ENCODE peak calls at places on chromosome 20, in nine cellular contexts. One of them, this sample, is unnamed. For H3K36me3, the result is how much of the 10 kb centered on the place peaks cover.

GRCh38 chr20:62892348-62893304 is 31.0 kb upstream of the TCFL5 start:
- DNase-seq in GM23338: no peak
- DNase-seq in trophoblast cell: no peak
- DNase-seq in kidney epithelial cell: no peak
- DNase-seq in WERI-Rb-1: no peak
- DNase-seq in heart left ventricle: no peak
- DNase-seq in IMR-90: no peak
- DNase-seq in astrocyte: no peak
- DNase-seq in heart right ventricle: no peak
- DNase-seq in this sample: no peak

GRCh38 chr20:16064991-16065707 is 508.1 kb downstream of the KIF16B start:
- DNase-seq in astrocyte: no peak
- DNase-seq in WERI-Rb-1: no peak
- DNase-seq in trophoblast cell: no peak
- DNase-seq in IMR-90: no peak
- DNase-seq in GM23338: peak
- DNase-seq in heart left ventricle: no peak
- DNase-seq in kidney epithelial cell: no peak
- DNase-seq in heart right ventricle: no peak
- DNase-seq in this sample: no peak

GRCh38 chr20:16475225-16475624 is 98.0 kb downstream of the KIF16B start:
- DNase-seq in trophoblast cell: peak
- DNase-seq in heart right ventricle: no peak
- DNase-seq in WERI-Rb-1: no peak
- DNase-seq in astrocyte: peak
- DNase-seq in GM23338: peak
- DNase-seq in kidney epithelial cell: no peak
- DNase-seq in IMR-90: peak
- DNase-seq in heart left ventricle: no peak
- DNase-seq in this sample: no peak

GRCh38 chr20:23441850-23442313 is 2.4 kb downstream of the CSTL1 start:
- DNase-seq in astrocyte: peak
- DNase-seq in trophoblast cell: peak
- DNase-seq in heart right ventricle: peak
- DNase-seq in heart left ventricle: peak
- DNase-seq in kidney epithelial cell: no peak
- DNase-seq in IMR-90: peak
- DNase-seq in GM23338: peak
- DNase-seq in WERI-Rb-1: peak
- DNase-seq in this sample: peak

GRCh38 chr20:48544402-48545333 is 283.1 kb downstream of the PREX1 start:
- DNase-seq in heart right ventricle: no peak
- DNase-seq in WERI-Rb-1: peak
- DNase-seq in astrocyte: no peak
- DNase-seq in kidney epithelial cell: no peak
- DNase-seq in trophoblast cell: no peak
- DNase-seq in GM23338: no peak
- DNase-seq in heart left ventricle: no peak
- DNase-seq in IMR-90: no peak
- DNase-seq in this sample: peak

GRCh38 chr20:46557231-46557956 is 6.9 kb upstream of the OCSTAMP start:
- DNase-seq in astrocyte: no peak
- DNase-seq in heart left ventricle: no peak
- DNase-seq in heart right ventricle: no peak
- DNase-seq in WERI-Rb-1: no peak
- DNase-seq in kidney epithelial cell: no peak
- DNase-seq in IMR-90: peak
- DNase-seq in trophoblast cell: no peak
- DNase-seq in GM23338: no peak
- DNase-seq in this sample: no peak

GRCh38 chr20:4099905-4100675 is 84.7 kb upstream of the RNF24 start:
- DNase-seq in heart right ventricle: no peak
- DNase-seq in WERI-Rb-1: no peak
- DNase-seq in astrocyte: no peak
- DNase-seq in trophoblast cell: no peak
- DNase-seq in IMR-90: peak
- DNase-seq in heart left ventricle: no peak
- DNase-seq in GM23338: no peak
- DNase-seq in kidney epithelial cell: no peak
- DNase-seq in this sample: no peak

GRCh38 chr20:62176866-62177265 is 6.0 kb upstream of the MTG2 start:
- DNase-seq in heart left ventricle: no peak
- DNase-seq in WERI-Rb-1: no peak
- DNase-seq in IMR-90: no peak
- DNase-seq in GM23338: no peak
- DNase-seq in kidney epithelial cell: no peak
- DNase-seq in heart right ventricle: no peak
- DNase-seq in trophoblast cell: no peak
- DNase-seq in astrocyte: no peak
- DNase-seq in this sample: no peak

GRCh38 chr20:58388028-58388601 is 914 bp upstream of the VAPB start:
- DNase-seq in trophoblast cell: no peak
- DNase-seq in WERI-Rb-1: no peak
- DNase-seq in IMR-90: no peak
- DNase-seq in GM23338: no peak
- DNase-seq in heart left ventricle: no peak
- DNase-seq in heart right ventricle: no peak
- DNase-seq in astrocyte: no peak
- DNase-seq in kidney epithelial cell: no peak
- DNase-seq in this sample: no peak
- H3K4me3 ChIP-seq in trophoblast cell: no peak
- H3K4me3 ChIP-seq in WERI-Rb-1: peak
- H3K4me3 ChIP-seq in IMR-90: no peak
- H3K4me3 ChIP-seq in GM23338: peak
- H3K4me3 ChIP-seq in heart left ventricle: peak
- H3K4me3 ChIP-seq in heart right ventricle: peak
- H3K4me3 ChIP-seq in astrocyte: peak
- H3K4me3 ChIP-seq in kidney epithelial cell: no peak
- H3K4me3 ChIP-seq in this sample: no peak

GRCh38 chr20:1927217-1927616 is 32.0 kb downstream of the SIRPA start:
- DNase-seq in trophoblast cell: no peak
- DNase-seq in heart left ventricle: no peak
- DNase-seq in kidney epithelial cell: no peak
- DNase-seq in IMR-90: no peak
- DNase-seq in GM23338: no peak
- DNase-seq in heart right ventricle: no peak
- DNase-seq in WERI-Rb-1: no peak
- DNase-seq in astrocyte: no peak
- DNase-seq in this sample: no peak
- H3K36me3 ChIP-seq in trophoblast cell: under half
- H3K36me3 ChIP-seq in heart left ventricle: under half
- H3K36me3 ChIP-seq in kidney epithelial cell: under half
- H3K36me3 ChIP-seq in IMR-90: under half
- H3K36me3 ChIP-seq in GM23338: under half
- H3K36me3 ChIP-seq in heart right ventricle: under half
- H3K36me3 ChIP-seq in WERI-Rb-1: under half
- H3K36me3 ChIP-seq in astrocyte: under half
- H3K36me3 ChIP-seq in this sample: under half

DNA sequence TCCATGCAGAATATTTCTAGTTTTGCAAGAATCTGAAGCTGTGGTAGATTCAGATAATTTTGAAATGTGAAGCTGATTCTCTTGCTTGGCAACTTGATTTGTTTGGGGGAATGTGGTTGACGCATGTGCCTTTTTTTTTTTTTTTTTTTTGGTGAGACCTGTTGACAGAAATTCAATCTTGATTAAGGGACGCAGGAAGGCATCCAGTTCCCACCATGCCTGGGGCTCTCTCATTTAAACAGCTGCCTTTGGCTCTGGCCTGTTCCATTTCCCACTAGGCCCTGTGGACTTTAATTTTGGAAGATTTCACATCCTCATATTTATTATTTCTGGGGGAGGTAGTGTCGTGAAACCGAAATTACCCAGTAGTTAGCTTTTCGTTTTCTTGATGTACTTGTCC is 8.6 kb downstream of the TPX2 start:
- DNase-seq in heart left ventricle: no peak
- DNase-seq in trophoblast cell: no peak
- DNase-seq in IMR-90: peak
- DNase-seq in WERI-Rb-1: no peak
- DNase-seq in astrocyte: no peak
- DNase-seq in heart right ventricle: peak
- DNase-seq in kidney epithelial cell: no peak
- DNase-seq in GM23338: no peak
- DNase-seq in this sample: no peak
- H3K4me3 ChIP-seq in heart left ventricle: no peak
- H3K4me3 ChIP-seq in trophoblast cell: no peak
- H3K4me3 ChIP-seq in IMR-90: no peak
- H3K4me3 ChIP-seq in WERI-Rb-1: no peak
- H3K4me3 ChIP-seq in astrocyte: no peak
- H3K4me3 ChIP-seq in heart right ventricle: no peak
- H3K4me3 ChIP-seq in kidney epithelial cell: no peak
- H3K4me3 ChIP-seq in GM23338: no peak
- H3K4me3 ChIP-seq in this sample: no peak

GRCh38 chr20:43571310-43571709 is 12.5 kb downstream of the SGK2 start:
- DNase-seq in heart right ventricle: no peak
- DNase-seq in WERI-Rb-1: no peak
- DNase-seq in trophoblast cell: no peak
- DNase-seq in IMR-90: no peak
- DNase-seq in GM23338: no peak
- DNase-seq in astrocyte: no peak
- DNase-seq in heart left ventricle: no peak
- DNase-seq in kidney epithelial cell: no peak
- DNase-seq in this sample: peak

GRCh38 chr20:43570496-43570895 is 11.7 kb downstream of the SGK2 start:
- DNase-seq in IMR-90: no peak
- DNase-seq in WERI-Rb-1: no peak
- DNase-seq in trophoblast cell: no peak
- DNase-seq in kidney epithelial cell: no peak
- DNase-seq in heart right ventricle: no peak
- DNase-seq in astrocyte: no peak
- DNase-seq in GM23338: no peak
- DNase-seq in heart left ventricle: no peak
- DNase-seq in this sample: no peak

GRCh38 chr20:43569282-43569681 is 10.5 kb downstream of the SGK2 start:
- DNase-seq in WERI-Rb-1: no peak
- DNase-seq in trophoblast cell: no peak
- DNase-seq in heart right ventricle: no peak
- DNase-seq in astrocyte: no peak
- DNase-seq in IMR-90: no peak
- DNase-seq in GM23338: no peak
- DNase-seq in kidney epithelial cell: no peak
- DNase-seq in heart left ventricle: no peak
- DNase-seq in this sample: no peak

GRCh38 chr20:43572891-43573290 is 14.1 kb downstream of the SGK2 start:
- DNase-seq in heart left ventricle: no peak
- DNase-seq in trophoblast cell: no peak
- DNase-seq in GM23338: no peak
- DNase-seq in heart right ventricle: no peak
- DNase-seq in IMR-90: no peak
- DNase-seq in WERI-Rb-1: no peak
- DNase-seq in kidney epithelial cell: no peak
- DNase-seq in astrocyte: no peak
- DNase-seq in this sample: no peak

DNA sequence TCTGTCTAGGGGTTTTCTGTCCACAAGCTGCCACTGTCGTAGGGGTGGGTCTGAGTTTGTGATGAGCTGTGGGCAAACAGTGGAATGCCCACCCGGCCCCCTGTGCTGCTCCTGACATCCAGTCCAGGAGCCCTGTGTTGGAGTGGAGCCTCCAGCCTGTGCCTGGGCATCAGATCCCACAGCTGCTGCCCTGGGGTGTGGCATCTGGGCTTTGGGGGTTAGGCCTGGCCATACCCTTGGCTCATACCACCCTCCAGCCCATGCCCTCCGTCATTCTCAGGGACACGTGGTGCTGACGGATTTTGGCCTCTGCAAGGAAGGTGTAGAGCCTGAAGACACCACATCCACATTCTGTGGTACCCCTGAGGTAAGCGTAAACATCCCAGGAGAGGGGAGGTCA is 12.9 kb downstream of the SGK2 start:
- DNase-seq in GM23338: no peak
- DNase-seq in heart left ventricle: no peak
- DNase-seq in trophoblast cell: no peak
- DNase-seq in WERI-Rb-1: no peak
- DNase-seq in astrocyte: no peak
- DNase-seq in heart right ventricle: no peak
- DNase-seq in IMR-90: no peak
- DNase-seq in kidney epithelial cell: no peak
- DNase-seq in this sample: no peak
- H3K36me3 ChIP-seq in GM23338: under half
- H3K36me3 ChIP-seq in heart left ventricle: under half
- H3K36me3 ChIP-seq in trophoblast cell: under half
- H3K36me3 ChIP-seq in WERI-Rb-1: under half
- H3K36me3 ChIP-seq in astrocyte: under half
- H3K36me3 ChIP-seq in heart right ventricle: under half
- H3K36me3 ChIP-seq in IMR-90: under half
- H3K36me3 ChIP-seq in kidney epithelial cell: under half
- H3K36me3 ChIP-seq in this sample: under half

GRCh38 chr20:58149412-58150091 is 78.9 kb downstream of the ANKRD60 start:
- DNase-seq in GM23338: no peak
- DNase-seq in astrocyte: no peak
- DNase-seq in heart left ventricle: no peak
- DNase-seq in IMR-90: no peak
- DNase-seq in WERI-Rb-1: no peak
- DNase-seq in trophoblast cell: peak
- DNase-seq in heart right ventricle: no peak
- DNase-seq in kidney epithelial cell: no peak
- DNase-seq in this sample: no peak
- H3K4me3 ChIP-seq in GM23338: no peak
- H3K4me3 ChIP-seq in astrocyte: no peak
- H3K4me3 ChIP-seq in heart left ventricle: no peak
- H3K4me3 ChIP-seq in IMR-90: no peak
- H3K4me3 ChIP-seq in WERI-Rb-1: no peak
- H3K4me3 ChIP-seq in trophoblast cell: no peak
- H3K4me3 ChIP-seq in heart right ventricle: no peak
- H3K4me3 ChIP-seq in kidney epithelial cell: no peak
- H3K4me3 ChIP-seq in this sample: no peak

GRCh38 chr20:33408716-33409654 is 7.7 kb upstream of the CDK5RAP1 start:
- DNase-seq in trophoblast cell: no peak
- DNase-seq in WERI-Rb-1: no peak
- DNase-seq in astrocyte: no peak
- DNase-seq in heart left ventricle: no peak
- DNase-seq in heart right ventricle: no peak
- DNase-seq in GM23338: no peak
- DNase-seq in kidney epithelial cell: no peak
- DNase-seq in IMR-90: no peak
- DNase-seq in this sample: no peak

GRCh38 chr20:33407251-33407650 is 5.9 kb upstream of the CDK5RAP1 start:
- DNase-seq in astrocyte: peak
- DNase-seq in GM23338: no peak
- DNase-seq in heart right ventricle: no peak
- DNase-seq in WERI-Rb-1: no peak
- DNase-seq in IMR-90: peak
- DNase-seq in heart left ventricle: no peak
- DNase-seq in kidney epithelial cell: no peak
- DNase-seq in trophoblast cell: no peak
- DNase-seq in this sample: no peak

GRCh38 chr20:33410081-33410742 is 8.9 kb upstream of the CDK5RAP1 start:
- DNase-seq in trophoblast cell: no peak
- DNase-seq in IMR-90: no peak
- DNase-seq in WERI-Rb-1: no peak
- DNase-seq in kidney epithelial cell: no peak
- DNase-seq in heart left ventricle: no peak
- DNase-seq in astrocyte: no peak
- DNase-seq in heart right ventricle: no peak
- DNase-seq in GM23338: no peak
- DNase-seq in this sample: no peak

GRCh38 chr20:33408313-33408712 is 7.0 kb upstream of the CDK5RAP1 start:
- DNase-seq in heart right ventricle: no peak
- DNase-seq in WERI-Rb-1: no peak
- DNase-seq in kidney epithelial cell: no peak
- DNase-seq in astrocyte: no peak
- DNase-seq in heart left ventricle: no peak
- DNase-seq in GM23338: no peak
- DNase-seq in trophoblast cell: no peak
- DNase-seq in IMR-90: no peak
- DNase-seq in this sample: peak

GRCh38 chr20:33407796-33408195 is 6.5 kb upstream of the CDK5RAP1 start:
- DNase-seq in WERI-Rb-1: no peak
- DNase-seq in trophoblast cell: no peak
- DNase-seq in GM23338: no peak
- DNase-seq in astrocyte: no peak
- DNase-seq in heart right ventricle: no peak
- DNase-seq in kidney epithelial cell: no peak
- DNase-seq in IMR-90: no peak
- DNase-seq in heart left ventricle: no peak
- DNase-seq in this sample: no peak
- H3K36me3 ChIP-seq in WERI-Rb-1: under half
- H3K36me3 ChIP-seq in trophoblast cell: under half
- H3K36me3 ChIP-seq in GM23338: under half
- H3K36me3 ChIP-seq in astrocyte: under half
- H3K36me3 ChIP-seq in heart right ventricle: under half
- H3K36me3 ChIP-seq in kidney epithelial cell: under half
- H3K36me3 ChIP-seq in IMR-90: under half
- H3K36me3 ChIP-seq in heart left ventricle: under half
- H3K36me3 ChIP-seq in this sample: under half

This sample was measured in H7.